ENCODE peak calls at places on chromosome 21, in four cellular contexts. F, S, W and P are unnamed samples.
A peak's percentile ranks its signal among the peaks of the same experiment; 100 is the strongest.

GRCh38 chr21:31801551-31802234 is 69.8 kb upstream of the SCAF4 start:
- DNase-seq in F (no peak), S (no peak), W (no peak), P (no peak)

GRCh38 chr21:38263493-38263892 is 6.7 kb downstream of the KCNJ15 start:
- DNase-seq in F (no peak), S (no peak), W (no peak), P (no peak)

GRCh38 chr21:25872271-25872670 is 137.5 kb downstream of the GABPA start:
- DNase-seq in F (no peak), S (peak; percentile 71), W (peak; percentile 29), P (no peak)

GRCh38 chr21:17051054-17051453 is 461.8 kb upstream of the CXADR start:
- DNase-seq in F (no peak), S (no peak), W (no peak), P (peak; percentile 5)

GRCh38 chr21:21387891-21388290 is 389.7 kb downstream of the NCAM2 start:
- DNase-seq in F (no peak), S (no peak), W (no peak), P (no peak)

GRCh38 chr21:42674351-42674940 is 21.0 kb downstream of the PDE9A start:
- DNase-seq in F (no peak), S (peak; percentile 66), W (peak; percentile 86), P (no peak)

GRCh38 chr21:30444204-30444603 is 4.1 kb downstream of the KRTAP15-1 start:
- DNase-seq in F (no peak), S (no peak), W (no peak), P (no peak)

GRCh38 chr21:42777757-42778344 is 101.5 kb downstream of the WDR4 start:
- DNase-seq in F (no peak), S (no peak), W (no peak), P (no peak)

GRCh38 chr21:42112857-42113256 is 41.7 kb downstream of the UMODL1 start:
- DNase-seq in F (no peak), S (no peak), W (peak; percentile 33), P (no peak)

GRCh38 chr21:25887646-25888321 is 153.0 kb downstream of the GABPA start:
- DNase-seq in F (no peak), S (no peak), W (no peak), P (no peak)

GRCh38 chr21:42254631-42255030 is 35.7 kb downstream of the ABCG1 start:
- DNase-seq in F (no peak), S (no peak), W (no peak), P (no peak)

GRCh38 chr21:41831453-41831831 is 47.7 kb downstream of the PRDM15 start:
- DNase-seq in F (no peak), S (no peak), W (no peak), P (no peak)

GRCh38 chr21:31538821-31539220 is 120.7 kb upstream of the SOD1 start:
- DNase-seq in F (no peak), S (no peak), W (no peak), P (no peak)

GRCh38 chr21:42748620-42749176 is 95.3 kb downstream of the PDE9A start:
- DNase-seq in F (no peak), S (no peak), W (no peak), P (no peak)

GRCh38 chr21:28793043-28793442 is 199.6 kb downstream of the LTN1 start:
- DNase-seq in F (no peak), S (no peak), W (no peak), P (no peak)

GRCh38 chr21:15804247-15804985 is 74.6 kb downstream of the USP25 start:
- DNase-seq in F (no peak), S (no peak), W (peak; percentile 10), P (no peak)

GRCh38 chr21:31732891-31733520 is 1.1 kb upstream of the SCAF4 start:
- DNase-seq in F (no peak), S (peak; percentile 57), W (no peak), P (no peak)

GRCh38 chr21:42411197-42411869 is 7.6 kb downstream of the UBASH3A start:
- DNase-seq in F (no peak), S (no peak), W (peak; percentile 47), P (no peak)

GRCh38 chr21:41580758-41581554 is 73.0 kb upstream of the TMPRSS2 start:
- DNase-seq in F (no peak), S (peak; percentile 30), W (no peak), P (peak; percentile 52)

GRCh38 chr21:43866659-43867331 is 1.8 kb downstream of the AGPAT3 start:
- DNase-seq in F (peak; percentile 85), S (peak; percentile 52), W (no peak), P (no peak)

GRCh38 chr21:8990326-8991087 is 1530.9 kb upstream of the TPTE start:
- DNase-seq in F (no peak), S (no peak), W (no peak), P (no peak)

GRCh38 chr21:17537299-17537698 is 24.5 kb downstream of the CXADR start:
- DNase-seq in F (no peak), S (no peak), W (peak; percentile 13), P (no peak)

GRCh38 chr21:37006243-37006520 is 320 bp upstream of the RIPPLY3 start:
- DNase-seq in F (no peak), S (peak; percentile 79), W (no peak), P (no peak)
- TF ChIP-seq EZH2 in F (no peak), S (no peak), W (no peak), P (peak; percentile 4)

GRCh38 chr21:34887729-34888568 is 161.2 kb downstream of the RUNX1 start:
- DNase-seq in F (peak; percentile 95), S (no peak), W (peak; percentile 42), P (no peak)
- TF ChIP-seq EZH2 in F (no peak), S (peak; percentile 75), W (peak; percentile 55), P (no peak)

DNA sequence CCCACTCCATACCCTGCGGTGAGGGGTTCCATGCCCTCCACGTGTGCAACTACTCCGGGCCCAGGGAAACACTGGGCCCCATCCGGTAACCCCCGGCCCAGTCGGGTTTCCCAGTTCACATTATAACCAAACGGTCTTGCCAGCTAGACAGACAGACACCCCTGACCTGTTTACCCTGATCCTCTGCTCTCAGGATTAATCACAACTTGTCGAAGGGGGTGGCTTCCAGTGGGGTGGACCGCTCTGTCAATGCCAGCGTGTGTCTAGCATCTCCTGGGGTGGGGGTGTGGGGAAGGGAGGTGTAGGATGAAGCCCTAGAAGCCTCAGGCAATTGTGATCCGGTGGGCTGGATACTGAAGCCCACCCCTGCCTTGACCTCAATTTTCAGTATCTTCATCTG is 4.6 kb upstream of the OLIG2 start:
- DNase-seq in F (no peak), S (no peak), W (no peak), P (no peak)
- TF ChIP-seq EZH2 in F (no peak), S (no peak), W (no peak), P (no peak)

DNA sequence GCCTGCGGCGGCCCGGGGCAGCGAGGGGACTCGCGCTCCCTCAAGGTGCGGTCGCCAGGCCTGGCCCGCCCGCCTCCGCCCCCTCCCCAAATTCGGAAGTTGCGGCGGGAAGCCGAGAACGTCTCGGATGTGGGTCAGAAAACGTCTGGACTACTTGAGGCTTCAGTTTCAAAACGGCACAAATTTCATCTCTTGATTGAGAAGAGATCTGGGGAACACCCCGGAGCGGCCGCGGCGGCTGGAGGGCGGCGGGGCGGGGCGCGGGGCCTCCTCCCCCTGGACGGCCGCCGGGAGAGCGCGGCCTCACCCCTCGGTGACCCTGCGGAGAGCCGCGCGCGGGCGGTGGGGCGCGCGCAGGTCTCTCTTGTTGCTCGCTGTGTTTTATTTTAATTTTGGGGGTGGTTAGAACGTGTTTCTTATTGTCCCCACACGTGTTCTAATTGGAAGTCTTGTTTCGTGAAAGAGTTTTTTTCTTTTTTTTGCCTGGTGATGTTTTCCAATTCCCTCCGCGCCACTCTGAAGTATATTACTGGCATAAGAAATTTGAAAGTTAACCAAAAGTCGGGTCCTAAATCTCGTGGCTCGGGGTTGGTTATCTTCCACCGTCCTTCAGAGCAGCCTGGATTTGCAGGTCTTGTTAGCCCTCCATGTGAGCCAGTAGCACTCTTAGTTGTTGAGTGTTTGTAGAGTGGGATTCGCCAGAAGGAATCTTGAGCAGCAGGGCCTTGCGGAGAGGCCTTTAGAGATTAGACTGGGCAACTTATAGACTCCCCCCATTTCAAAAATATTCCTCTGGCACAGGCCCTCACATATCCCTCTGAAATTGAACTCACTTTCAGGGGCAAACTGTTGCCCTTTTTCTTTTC is 749 bp downstream of the PCBP3 start:
- DNase-seq in F (peak; percentile 82), S (no peak), W (no peak), P (no peak)
- TF ChIP-seq EZH2 in F (no peak), S (peak; percentile 44), W (no peak), P (peak; percentile 66)

GRCh38 chr21:45970674-45971486 is 10.7 kb upstream of the COL6A1 start:
- DNase-seq in F (peak; percentile 33), S (peak; percentile 92), W (peak; percentile 72), P (no peak)

GRCh38 chr21:45972716-45973474 is 8.7 kb upstream of the COL6A1 start:
- DNase-seq in F (no peak), S (peak; percentile 71), W (peak; percentile 75), P (no peak)

GRCh38 chr21:45969921-45970673 is 11.5 kb upstream of the COL6A1 start:
- DNase-seq in F (no peak), S (no peak), W (no peak), P (no peak)

GRCh38 chr21:45972353-45972715 is 9.2 kb upstream of the COL6A1 start:
- DNase-seq in F (no peak), S (peak; percentile 73), W (no peak), P (no peak)

GRCh38 chr21:45971487-45972352 is 9.8 kb upstream of the COL6A1 start:
- DNase-seq in F (no peak), S (no peak), W (peak; percentile 67), P (no peak)
- TF ChIP-seq EZH2 in F (no peak), S (no peak), W (no peak), P (no peak)

GRCh38 chr21:44874240-44874496 is 678 bp upstream of the PTTG1IP start:
- DNase-seq in F (no peak), S (no peak), W (peak; percentile 52), P (no peak)

GRCh38 chr21:44872568-44873355 is 728 bp downstream of the PTTG1IP start:
- DNase-seq in F (peak; percentile 46), S (peak; percentile 71), W (no peak), P (no peak)

GRCh38 chr21:44875341-44875740 is 1.9 kb upstream of the PTTG1IP start:
- DNase-seq in F (peak; percentile 66), S (no peak), W (peak; percentile 76), P (no peak)

GRCh38 chr21:44873356-44874239 is at the start of gene PTTG1IP:
- DNase-seq in F (peak; percentile 100), S (peak; percentile 98), W (peak; percentile 99), P (peak; percentile 82)

GRCh38 chr21:44874497-44875331 is 1.2 kb upstream of the PTTG1IP start:
- DNase-seq in F (peak; percentile 75), S (peak; percentile 73), W (peak; percentile 71), P (no peak)
- TF ChIP-seq EZH2 in F (no peak), S (peak; percentile 64), W (no peak), P (no peak)

GRCh38 chr21:33360871-33361602 is 36.3 kb downstream of the IFNAR1 start:
- DNase-seq in F (peak; percentile 87), S (peak; percentile 96), W (peak; percentile 76), P (no peak)
- TF ChIP-seq EZH2 in F (no peak), S (no peak), W (peak; percentile 28), P (no peak)